ENCODE peak calls at places on chromosomes 5 and 9, in ten cellular contexts. One of them, this sample, is unnamed.

GRCh38 chr5:87069311-87069710 is 198.4 kb upstream of the RASA1 start:
- DNase-seq in stimulated activated CD4-positive, alpha-beta T cell treated with anti-CD3 and anti-CD28 coated beads, Interleukin-12 subunit alpha, Interleukin-12 subunit beta, amount 100 ng/mL, for 4 hours: no peak
- DNase-seq in ELF-1: no peak
- DNase-seq in naive thymus-derived CD8-positive, alpha-beta T cell: no peak
- DNase-seq in stomach: no peak
- DNase-seq in CD4-positive, alpha-beta T cell: no peak
- DNase-seq in astrocyte: no peak
- DNase-seq in aorta: no peak
- DNase-seq in NCI-H1417: no peak
- DNase-seq in mucosa of descending colon: no peak
- DNase-seq in this sample: no peak

GRCh38 chr5:159849437-159850191 is 66.7 kb upstream of the ADRA1B start:
- DNase-seq in stimulated activated CD4-positive, alpha-beta T cell treated with anti-CD3 and anti-CD28 coated beads, Interleukin-12 subunit alpha, Interleukin-12 subunit beta, amount 100 ng/mL, for 4 hours: no peak
- DNase-seq in ELF-1: no peak
- DNase-seq in naive thymus-derived CD8-positive, alpha-beta T cell: no peak
- DNase-seq in stomach: no peak
- DNase-seq in CD4-positive, alpha-beta T cell: no peak
- DNase-seq in astrocyte: peak
- DNase-seq in aorta: no peak
- DNase-seq in NCI-H1417: no peak
- DNase-seq in mucosa of descending colon: no peak
- DNase-seq in this sample: peak

GRCh38 chr5:142475102-142475501 is 150.3 kb upstream of the SPRY4 start:
- DNase-seq in stimulated activated CD4-positive, alpha-beta T cell treated with anti-CD3 and anti-CD28 coated beads, Interleukin-12 subunit alpha, Interleukin-12 subunit beta, amount 100 ng/mL, for 4 hours: no peak
- DNase-seq in ELF-1: peak
- DNase-seq in naive thymus-derived CD8-positive, alpha-beta T cell: no peak
- DNase-seq in stomach: no peak
- DNase-seq in CD4-positive, alpha-beta T cell: no peak
- DNase-seq in astrocyte: no peak
- DNase-seq in aorta: no peak
- DNase-seq in NCI-H1417: no peak
- DNase-seq in mucosa of descending colon: no peak
- DNase-seq in this sample: peak

GRCh38 chr5:16140417-16140816 is 39.2 kb downstream of the MARCHF11 start:
- DNase-seq in stimulated activated CD4-positive, alpha-beta T cell treated with anti-CD3 and anti-CD28 coated beads, Interleukin-12 subunit alpha, Interleukin-12 subunit beta, amount 100 ng/mL, for 4 hours: no peak
- DNase-seq in ELF-1: no peak
- DNase-seq in naive thymus-derived CD8-positive, alpha-beta T cell: no peak
- DNase-seq in stomach: no peak
- DNase-seq in CD4-positive, alpha-beta T cell: no peak
- DNase-seq in astrocyte: no peak
- DNase-seq in aorta: no peak
- DNase-seq in NCI-H1417: no peak
- DNase-seq in mucosa of descending colon: no peak
- DNase-seq in this sample: no peak

GRCh38 chr9:1298027-1298426 is 247.9 kb downstream of the DMRT2 start:
- DNase-seq in stimulated activated CD4-positive, alpha-beta T cell treated with anti-CD3 and anti-CD28 coated beads, Interleukin-12 subunit alpha, Interleukin-12 subunit beta, amount 100 ng/mL, for 4 hours: no peak
- DNase-seq in ELF-1: no peak
- DNase-seq in naive thymus-derived CD8-positive, alpha-beta T cell: no peak
- DNase-seq in stomach: no peak
- DNase-seq in CD4-positive, alpha-beta T cell: no peak
- DNase-seq in astrocyte: no peak
- DNase-seq in aorta: no peak
- DNase-seq in NCI-H1417: no peak
- DNase-seq in mucosa of descending colon: no peak
- DNase-seq in this sample: no peak

GRCh38 chr9:32395483-32396216 is 11.2 kb downstream of the ACO1 start:
- DNase-seq in stimulated activated CD4-positive, alpha-beta T cell treated with anti-CD3 and anti-CD28 coated beads, Interleukin-12 subunit alpha, Interleukin-12 subunit beta, amount 100 ng/mL, for 4 hours: no peak
- DNase-seq in ELF-1: no peak
- DNase-seq in naive thymus-derived CD8-positive, alpha-beta T cell: no peak
- DNase-seq in stomach: no peak
- DNase-seq in CD4-positive, alpha-beta T cell: no peak
- DNase-seq in astrocyte: peak
- DNase-seq in aorta: peak
- DNase-seq in NCI-H1417: no peak
- DNase-seq in mucosa of descending colon: no peak
- DNase-seq in this sample: peak

GRCh38 chr5:53438486-53439472 is 41.6 kb upstream of the FST start:
- DNase-seq in stimulated activated CD4-positive, alpha-beta T cell treated with anti-CD3 and anti-CD28 coated beads, Interleukin-12 subunit alpha, Interleukin-12 subunit beta, amount 100 ng/mL, for 4 hours: no peak
- DNase-seq in ELF-1: no peak
- DNase-seq in naive thymus-derived CD8-positive, alpha-beta T cell: no peak
- DNase-seq in stomach: no peak
- DNase-seq in CD4-positive, alpha-beta T cell: no peak
- DNase-seq in astrocyte: peak
- DNase-seq in aorta: no peak
- DNase-seq in NCI-H1417: no peak
- DNase-seq in mucosa of descending colon: no peak
- DNase-seq in this sample: peak

GRCh38 chr5:56749842-56750241 is 65.5 kb upstream of the MAP3K1 start:
- DNase-seq in stimulated activated CD4-positive, alpha-beta T cell treated with anti-CD3 and anti-CD28 coated beads, Interleukin-12 subunit alpha, Interleukin-12 subunit beta, amount 100 ng/mL, for 4 hours: no peak
- DNase-seq in ELF-1: no peak
- DNase-seq in naive thymus-derived CD8-positive, alpha-beta T cell: no peak
- DNase-seq in stomach: no peak
- DNase-seq in CD4-positive, alpha-beta T cell: no peak
- DNase-seq in astrocyte: no peak
- DNase-seq in aorta: no peak
- DNase-seq in NCI-H1417: no peak
- DNase-seq in mucosa of descending colon: no peak
- DNase-seq in this sample: no peak

GRCh38 chr9:107749787-107750444 is 260.3 kb upstream of the KLF4 start:
- DNase-seq in stimulated activated CD4-positive, alpha-beta T cell treated with anti-CD3 and anti-CD28 coated beads, Interleukin-12 subunit alpha, Interleukin-12 subunit beta, amount 100 ng/mL, for 4 hours: no peak
- DNase-seq in ELF-1: peak
- DNase-seq in naive thymus-derived CD8-positive, alpha-beta T cell: no peak
- DNase-seq in stomach: peak
- DNase-seq in CD4-positive, alpha-beta T cell: no peak
- DNase-seq in astrocyte: peak
- DNase-seq in aorta: peak
- DNase-seq in NCI-H1417: no peak
- DNase-seq in mucosa of descending colon: peak
- DNase-seq in this sample: peak

GRCh38 chr5:153678617-153679329 is 188.3 kb downstream of the GRIA1 start:
- DNase-seq in stimulated activated CD4-positive, alpha-beta T cell treated with anti-CD3 and anti-CD28 coated beads, Interleukin-12 subunit alpha, Interleukin-12 subunit beta, amount 100 ng/mL, for 4 hours: no peak
- DNase-seq in ELF-1: no peak
- DNase-seq in naive thymus-derived CD8-positive, alpha-beta T cell: no peak
- DNase-seq in stomach: no peak
- DNase-seq in CD4-positive, alpha-beta T cell: no peak
- DNase-seq in astrocyte: no peak
- DNase-seq in aorta: no peak
- DNase-seq in NCI-H1417: no peak
- DNase-seq in mucosa of descending colon: no peak
- DNase-seq in this sample: no peak

GRCh38 chr5:139980765-139981164 is 62.3 kb downstream of the NRG2 start:
- DNase-seq in stimulated activated CD4-positive, alpha-beta T cell treated with anti-CD3 and anti-CD28 coated beads, Interleukin-12 subunit alpha, Interleukin-12 subunit beta, amount 100 ng/mL, for 4 hours: no peak
- DNase-seq in ELF-1: no peak
- DNase-seq in naive thymus-derived CD8-positive, alpha-beta T cell: no peak
- DNase-seq in stomach: no peak
- DNase-seq in CD4-positive, alpha-beta T cell: no peak
- DNase-seq in astrocyte: no peak
- DNase-seq in aorta: no peak
- DNase-seq in NCI-H1417: no peak
- DNase-seq in mucosa of descending colon: no peak
- DNase-seq in this sample: no peak

GRCh38 chr5:171750316-171750788 is 35.3 kb upstream of the SMIM23 start:
- DNase-seq in stimulated activated CD4-positive, alpha-beta T cell treated with anti-CD3 and anti-CD28 coated beads, Interleukin-12 subunit alpha, Interleukin-12 subunit beta, amount 100 ng/mL, for 4 hours: no peak
- DNase-seq in ELF-1: peak
- DNase-seq in naive thymus-derived CD8-positive, alpha-beta T cell: no peak
- DNase-seq in stomach: no peak
- DNase-seq in CD4-positive, alpha-beta T cell: no peak
- DNase-seq in astrocyte: peak
- DNase-seq in aorta: peak
- DNase-seq in NCI-H1417: no peak
- DNase-seq in mucosa of descending colon: no peak
- DNase-seq in this sample: peak

GRCh38 chr5:75512383-75513074 is 838 bp downstream of the POLK start:
- DNase-seq in stimulated activated CD4-positive, alpha-beta T cell treated with anti-CD3 and anti-CD28 coated beads, Interleukin-12 subunit alpha, Interleukin-12 subunit beta, amount 100 ng/mL, for 4 hours: no peak
- DNase-seq in ELF-1: no peak
- DNase-seq in naive thymus-derived CD8-positive, alpha-beta T cell: no peak
- DNase-seq in stomach: no peak
- DNase-seq in CD4-positive, alpha-beta T cell: no peak
- DNase-seq in astrocyte: no peak
- DNase-seq in aorta: no peak
- DNase-seq in NCI-H1417: no peak
- DNase-seq in mucosa of descending colon: no peak
- DNase-seq in this sample: peak

GRCh38 chr5:61277781-61278180 is 54.3 kb upstream of the ZSWIM6 start:
- DNase-seq in stimulated activated CD4-positive, alpha-beta T cell treated with anti-CD3 and anti-CD28 coated beads, Interleukin-12 subunit alpha, Interleukin-12 subunit beta, amount 100 ng/mL, for 4 hours: no peak
- DNase-seq in ELF-1: no peak
- DNase-seq in naive thymus-derived CD8-positive, alpha-beta T cell: no peak
- DNase-seq in stomach: no peak
- DNase-seq in CD4-positive, alpha-beta T cell: no peak
- DNase-seq in astrocyte: no peak
- DNase-seq in aorta: no peak
- DNase-seq in NCI-H1417: no peak
- DNase-seq in mucosa of descending colon: no peak
- DNase-seq in this sample: peak

GRCh38 chr9:98962861-98963260 is 19.2 kb downstream of the COL15A1 start:
- DNase-seq in stimulated activated CD4-positive, alpha-beta T cell treated with anti-CD3 and anti-CD28 coated beads, Interleukin-12 subunit alpha, Interleukin-12 subunit beta, amount 100 ng/mL, for 4 hours: no peak
- DNase-seq in ELF-1: no peak
- DNase-seq in naive thymus-derived CD8-positive, alpha-beta T cell: no peak
- DNase-seq in stomach: no peak
- DNase-seq in CD4-positive, alpha-beta T cell: no peak
- DNase-seq in astrocyte: peak
- DNase-seq in aorta: no peak
- DNase-seq in NCI-H1417: no peak
- DNase-seq in mucosa of descending colon: no peak
- DNase-seq in this sample: peak

GRCh38 chr9:95852059-95853032 is 23.1 kb upstream of the ERCC6L2 start:
- DNase-seq in stimulated activated CD4-positive, alpha-beta T cell treated with anti-CD3 and anti-CD28 coated beads, Interleukin-12 subunit alpha, Interleukin-12 subunit beta, amount 100 ng/mL, for 4 hours: no peak
- DNase-seq in ELF-1: no peak
- DNase-seq in naive thymus-derived CD8-positive, alpha-beta T cell: no peak
- DNase-seq in stomach: no peak
- DNase-seq in CD4-positive, alpha-beta T cell: no peak
- DNase-seq in astrocyte: peak
- DNase-seq in aorta: no peak
- DNase-seq in NCI-H1417: peak
- DNase-seq in mucosa of descending colon: no peak
- DNase-seq in this sample: peak

GRCh38 chr9:106880081-106880480 is 17.1 kb downstream of the ZNF462 start:
- DNase-seq in stimulated activated CD4-positive, alpha-beta T cell treated with anti-CD3 and anti-CD28 coated beads, Interleukin-12 subunit alpha, Interleukin-12 subunit beta, amount 100 ng/mL, for 4 hours: no peak
- DNase-seq in ELF-1: no peak
- DNase-seq in naive thymus-derived CD8-positive, alpha-beta T cell: no peak
- DNase-seq in stomach: no peak
- DNase-seq in CD4-positive, alpha-beta T cell: no peak
- DNase-seq in astrocyte: no peak
- DNase-seq in aorta: no peak
- DNase-seq in NCI-H1417: no peak
- DNase-seq in mucosa of descending colon: no peak
- DNase-seq in this sample: no peak

GRCh38 chr9:114278881-114279570 is 43.9 kb upstream of the ORM1 start:
- DNase-seq in stimulated activated CD4-positive, alpha-beta T cell treated with anti-CD3 and anti-CD28 coated beads, Interleukin-12 subunit alpha, Interleukin-12 subunit beta, amount 100 ng/mL, for 4 hours: no peak
- DNase-seq in ELF-1: peak
- DNase-seq in naive thymus-derived CD8-positive, alpha-beta T cell: peak
- DNase-seq in stomach: no peak
- DNase-seq in CD4-positive, alpha-beta T cell: no peak
- DNase-seq in astrocyte: peak
- DNase-seq in aorta: peak
- DNase-seq in NCI-H1417: no peak
- DNase-seq in mucosa of descending colon: peak
- DNase-seq in this sample: peak

GRCh38 chr5:10364186-10364689 is 10.7 kb downstream of the MARCHF6 start:
- DNase-seq in stimulated activated CD4-positive, alpha-beta T cell treated with anti-CD3 and anti-CD28 coated beads, Interleukin-12 subunit alpha, Interleukin-12 subunit beta, amount 100 ng/mL, for 4 hours: no peak
- DNase-seq in ELF-1: peak
- DNase-seq in naive thymus-derived CD8-positive, alpha-beta T cell: no peak
- DNase-seq in stomach: no peak
- DNase-seq in CD4-positive, alpha-beta T cell: no peak
- DNase-seq in astrocyte: no peak
- DNase-seq in aorta: no peak
- DNase-seq in NCI-H1417: no peak
- DNase-seq in mucosa of descending colon: no peak
- DNase-seq in this sample: peak

GRCh38 chr9:19378154-19378553 is 1.9 kb downstream of the RPS6 start:
- DNase-seq in stimulated activated CD4-positive, alpha-beta T cell treated with anti-CD3 and anti-CD28 coated beads, Interleukin-12 subunit alpha, Interleukin-12 subunit beta, amount 100 ng/mL, for 4 hours: no peak
- DNase-seq in ELF-1: no peak
- DNase-seq in naive thymus-derived CD8-positive, alpha-beta T cell: no peak
- DNase-seq in stomach: no peak
- DNase-seq in CD4-positive, alpha-beta T cell: no peak
- DNase-seq in astrocyte: no peak
- DNase-seq in aorta: no peak
- DNase-seq in NCI-H1417: no peak
- DNase-seq in mucosa of descending colon: no peak
- DNase-seq in this sample: no peak

GRCh38 chr5:68562308-68562707 is 346.8 kb downstream of the PIK3R1 start:
- DNase-seq in stimulated activated CD4-positive, alpha-beta T cell treated with anti-CD3 and anti-CD28 coated beads, Interleukin-12 subunit alpha, Interleukin-12 subunit beta, amount 100 ng/mL, for 4 hours: no peak
- DNase-seq in ELF-1: peak
- DNase-seq in naive thymus-derived CD8-positive, alpha-beta T cell: no peak
- DNase-seq in stomach: peak
- DNase-seq in CD4-positive, alpha-beta T cell: no peak
- DNase-seq in astrocyte: peak
- DNase-seq in aorta: no peak
- DNase-seq in NCI-H1417: peak
- DNase-seq in mucosa of descending colon: no peak
- DNase-seq in this sample: peak

GRCh38 chr5:144035341-144035740 is 135.1 kb downstream of the YIPF5 start:
- DNase-seq in stimulated activated CD4-positive, alpha-beta T cell treated with anti-CD3 and anti-CD28 coated beads, Interleukin-12 subunit alpha, Interleukin-12 subunit beta, amount 100 ng/mL, for 4 hours: no peak
- DNase-seq in ELF-1: no peak
- DNase-seq in naive thymus-derived CD8-positive, alpha-beta T cell: no peak
- DNase-seq in stomach: no peak
- DNase-seq in CD4-positive, alpha-beta T cell: no peak
- DNase-seq in astrocyte: no peak
- DNase-seq in aorta: no peak
- DNase-seq in NCI-H1417: no peak
- DNase-seq in mucosa of descending colon: no peak
- DNase-seq in this sample: no peak

GRCh38 chr5:14872070-14872989 is 752 bp upstream of the ANKH start:
- DNase-seq in stimulated activated CD4-positive, alpha-beta T cell treated with anti-CD3 and anti-CD28 coated beads, Interleukin-12 subunit alpha, Interleukin-12 subunit beta, amount 100 ng/mL, for 4 hours: peak
- DNase-seq in ELF-1: peak
- DNase-seq in naive thymus-derived CD8-positive, alpha-beta T cell: peak
- DNase-seq in stomach: peak
- DNase-seq in CD4-positive, alpha-beta T cell: peak
- DNase-seq in astrocyte: no peak
- DNase-seq in aorta: peak
- DNase-seq in NCI-H1417: peak
- DNase-seq in mucosa of descending colon: peak
- DNase-seq in this sample: peak

GRCh38 chr9:92035687-92036410 is 79.4 kb downstream of the SPTLC1 start:
- DNase-seq in stimulated activated CD4-positive, alpha-beta T cell treated with anti-CD3 and anti-CD28 coated beads, Interleukin-12 subunit alpha, Interleukin-12 subunit beta, amount 100 ng/mL, for 4 hours: no peak
- DNase-seq in ELF-1: no peak
- DNase-seq in naive thymus-derived CD8-positive, alpha-beta T cell: no peak
- DNase-seq in stomach: no peak
- DNase-seq in CD4-positive, alpha-beta T cell: no peak
- DNase-seq in astrocyte: no peak
- DNase-seq in aorta: no peak
- DNase-seq in NCI-H1417: no peak
- DNase-seq in mucosa of descending colon: no peak
- DNase-seq in this sample: no peak

GRCh38 chr5:111384220-111384619 is 128.1 kb downstream of the STARD4 start:
- DNase-seq in stimulated activated CD4-positive, alpha-beta T cell treated with anti-CD3 and anti-CD28 coated beads, Interleukin-12 subunit alpha, Interleukin-12 subunit beta, amount 100 ng/mL, for 4 hours: no peak
- DNase-seq in ELF-1: no peak
- DNase-seq in naive thymus-derived CD8-positive, alpha-beta T cell: no peak
- DNase-seq in stomach: no peak
- DNase-seq in CD4-positive, alpha-beta T cell: no peak
- DNase-seq in astrocyte: no peak
- DNase-seq in aorta: no peak
- DNase-seq in NCI-H1417: peak
- DNase-seq in mucosa of descending colon: no peak
- DNase-seq in this sample: peak

GRCh38 chr5:179768326-179769085 is 25.3 kb upstream of the LTC4S start:
- DNase-seq in stimulated activated CD4-positive, alpha-beta T cell treated with anti-CD3 and anti-CD28 coated beads, Interleukin-12 subunit alpha, Interleukin-12 subunit beta, amount 100 ng/mL, for 4 hours: no peak
- DNase-seq in ELF-1: peak
- DNase-seq in naive thymus-derived CD8-positive, alpha-beta T cell: no peak
- DNase-seq in stomach: no peak
- DNase-seq in CD4-positive, alpha-beta T cell: no peak
- DNase-seq in astrocyte: no peak
- DNase-seq in aorta: no peak
- DNase-seq in NCI-H1417: no peak
- DNase-seq in mucosa of descending colon: no peak
- DNase-seq in this sample: no peak

GRCh38 chr9:124197177-124198095 is 60.3 kb upstream of the NEK6 start:
- DNase-seq in stimulated activated CD4-positive, alpha-beta T cell treated with anti-CD3 and anti-CD28 coated beads, Interleukin-12 subunit alpha, Interleukin-12 subunit beta, amount 100 ng/mL, for 4 hours: no peak
- DNase-seq in ELF-1: no peak
- DNase-seq in naive thymus-derived CD8-positive, alpha-beta T cell: no peak
- DNase-seq in stomach: peak
- DNase-seq in CD4-positive, alpha-beta T cell: no peak
- DNase-seq in astrocyte: no peak
- DNase-seq in aorta: no peak
- DNase-seq in NCI-H1417: no peak
- DNase-seq in mucosa of descending colon: no peak
- DNase-seq in this sample: no peak

GRCh38 chr9:105697871-105698270 is 3.5 kb downstream of the TMEM38B start:
- DNase-seq in stimulated activated CD4-positive, alpha-beta T cell treated with anti-CD3 and anti-CD28 coated beads, Interleukin-12 subunit alpha, Interleukin-12 subunit beta, amount 100 ng/mL, for 4 hours: no peak
- DNase-seq in ELF-1: no peak
- DNase-seq in naive thymus-derived CD8-positive, alpha-beta T cell: no peak
- DNase-seq in stomach: no peak
- DNase-seq in CD4-positive, alpha-beta T cell: no peak
- DNase-seq in astrocyte: no peak
- DNase-seq in aorta: no peak
- DNase-seq in NCI-H1417: no peak
- DNase-seq in mucosa of descending colon: no peak
- DNase-seq in this sample: peak